ENCODE peak calls at places on chromosomes 16 and 17, in ten cellular contexts. Q, A, J, F, I, B, L, W, U and T are unnamed samples.

GRCh38 chr17:81217531-81217930 is 5.2 kb downstream of the CEP131 start:
- DNase-seq in Q (no peak), A (no peak), J (no peak), F (no peak), I (no peak), B (no peak), L (no peak), W (no peak), U (no peak), T (no peak)

GRCh38 chr17:69874220-69874670 is 200.8 kb upstream of the KCNJ16 start:
- DNase-seq in Q (peak; percentile 66), A (no peak), J (no peak), F (no peak), I (no peak), B (no peak), L (no peak), W (peak; percentile 7), U (no peak), T (peak; percentile 14)

GRCh38 chr16:66617728-66618127 is 13.2 kb downstream of the CMTM3 start:
- DNase-seq in Q (no peak), A (no peak), J (no peak), F (no peak), I (no peak), B (no peak), L (no peak), W (no peak), U (no peak), T (no peak)

GRCh38 chr16:19329932-19330331 is 44.4 kb downstream of the CLEC19A start:
- DNase-seq in Q (no peak), A (no peak), J (no peak), F (no peak), I (no peak), B (no peak), L (no peak), W (no peak), U (no peak), T (no peak)

GRCh38 chr17:77778636-77779524 is 179.6 kb upstream of the TNRC6C start:
- DNase-seq in Q (no peak), A (peak; percentile 67), J (peak; percentile 89), F (peak; percentile 82), I (no peak), B (peak; percentile 83), L (no peak), W (peak; percentile 76), U (peak; percentile 64), T (no peak)

GRCh38 chr16:71230122-71230845 is at the start of gene HYDIN:
- DNase-seq in Q (peak; percentile 76), A (peak; percentile 35), J (no peak), F (peak; percentile 83), I (no peak), B (peak; percentile 70), L (no peak), W (no peak), U (peak; percentile 68), T (peak; percentile 60)

GRCh38 chr16:13631213-13631767 is 288.7 kb upstream of the ERCC4 start:
- DNase-seq in Q (no peak), A (no peak), J (no peak), F (no peak), I (no peak), B (no peak), L (no peak), W (no peak), U (no peak), T (no peak)

GRCh38 chr16:50310308-50311133 is 44.2 kb downstream of the ADCY7 start:
- DNase-seq in Q (no peak), A (no peak), J (no peak), F (no peak), I (no peak), B (peak; percentile 49), L (no peak), W (no peak), U (no peak), T (no peak)

GRCh38 chr16:2904100-2904921 is 7.4 kb upstream of the FLYWCH1 start:
- DNase-seq in Q (peak; percentile 71), A (peak; percentile 70), J (peak; percentile 89), F (peak; percentile 68), I (peak; percentile 76), B (peak; percentile 94), L (peak; percentile 66), W (peak; percentile 90), U (peak; percentile 79), T (no peak)

GRCh38 chr16:30068750-30069574 is 3.4 kb downstream of the ALDOA start:
- DNase-seq in Q (no peak), A (no peak), J (no peak), F (no peak), I (peak; percentile 63), B (no peak), L (peak; percentile 46), W (no peak), U (no peak), T (no peak)

GRCh38 chr16:66728117-66728787 is 23.2 kb downstream of the DYNC1LI2 start:
- DNase-seq in Q (no peak), A (peak; percentile 24), J (peak; percentile 46), F (peak; percentile 22), I (peak; percentile 45), B (peak; percentile 77), L (no peak), W (peak; percentile 91), U (peak; percentile 52), T (no peak)